ENCODE peak calls at places on chromosomes 11 and 22, in four cellular contexts. R, Z, U and O are unnamed samples.
A peak's percentile ranks its signal among the peaks of the same experiment; 100 is the strongest.

GRCh38 chr22:31630331-31631329 is 31.4 kb downstream of the PISD start:
- DNase-seq in R (no peak), Z (peak; percentile 81), U (peak; percentile 71), O (peak; percentile 88)

GRCh38 chr11:112903310-112903709 is 57.9 kb upstream of the NCAM1 start:
- DNase-seq in R (no peak), Z (no peak), U (no peak), O (no peak)

GRCh38 chr11:36305047-36305446 is 9.0 kb downstream of the PRR5L start:
- DNase-seq in U (no peak), R (no peak), Z (no peak), O (no peak)

GRCh38 chr22:24104307-24105017 is 76.8 kb upstream of the SUSD2 start:
- DNase-seq in Z (no peak), U (no peak), R (no peak), O (no peak)

GRCh38 chr11:122563761-122564160 is 91.8 kb upstream of the UBASH3B start:
- DNase-seq in R (no peak), Z (no peak), U (no peak), O (no peak)

GRCh38 chr11:63614136-63614664 is at the start of gene PLAAT3:
- DNase-seq in U (peak; percentile 77), Z (peak; percentile 23), R (no peak), O (peak; percentile 48)

GRCh38 chr11:46234261-46234660 is 43.2 kb upstream of the CREB3L1 start:
- DNase-seq in R (no peak), Z (no peak), U (no peak), O (no peak)

GRCh38 chr22:49134076-49134475 is 693.6 kb downstream of the BRD1 start:
- DNase-seq in U (no peak), R (no peak), Z (no peak), O (no peak)

GRCh38 chr11:57335343-57336110 is at the start of gene SSRP1:
- DNase-seq in U (peak; percentile 92), Z (peak; percentile 76), R (no peak), O (peak; percentile 84)

GRCh38 chr22:25645266-25645665 is 80.8 kb downstream of the GRK3 start:
- DNase-seq in Z (no peak), R (no peak), U (no peak), O (peak; percentile 22)

GRCh38 chr22:49394116-49394785 is 433.4 kb downstream of the BRD1 start:
- DNase-seq in R (no peak), Z (no peak), U (no peak), O (no peak)

GRCh38 chr22:39556970-39557811 is 13.4 kb upstream of the CACNA1I start:
- DNase-seq in U (no peak), R (no peak), Z (peak; percentile 23), O (no peak)
- TF ChIP-seq CTCF in U (no peak), R (no peak), Z (no peak), O (no peak)

DNA sequence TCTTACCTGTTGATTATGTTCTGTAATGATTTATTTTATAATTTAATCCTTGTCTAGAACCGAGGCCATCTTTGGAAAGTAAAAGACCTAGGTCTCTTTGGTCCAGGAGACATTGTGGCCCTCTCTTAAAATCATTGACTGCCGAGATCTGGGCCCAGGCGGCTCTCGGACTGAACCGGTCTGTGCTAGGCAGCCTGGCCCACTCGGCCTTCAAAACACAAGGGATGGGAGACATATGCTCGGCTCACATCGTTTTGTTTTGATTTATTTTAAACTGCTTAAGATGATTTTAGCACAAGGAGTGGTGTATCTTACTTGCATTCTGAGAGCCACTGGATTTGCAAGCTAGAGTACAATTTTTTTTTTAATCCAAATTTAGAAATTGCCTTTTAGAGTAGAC is 80.2 kb upstream of the WNT7B start:
- DNase-seq in U (peak; percentile 32), Z (no peak), R (no peak), O (peak; percentile 52)
- H3K4me3 ChIP-seq in U (peak overlapping the region; percentile 74), Z (no peak overlapping the region), R (peak overlapping the region; percentile 3), O (no peak overlapping the region)

GRCh38 chr22:29705651-29706050 is 14.2 kb upstream of the CABP7 start:
- DNase-seq in U (no peak), R (no peak), Z (no peak), O (no peak)
- TF ChIP-seq CTCF in U (no peak), R (no peak), Z (no peak), O (no peak)

GRCh38 chr11:2944953-2945756 is 15.9 kb upstream of the PHLDA2 start:
- DNase-seq in Z (no peak), U (no peak), R (peak; percentile 60), O (peak; percentile 95)
- H3K4me3 ChIP-seq in Z (no peak overlapping the region), U (no peak overlapping the region), R (peak overlapping the region; percentile 1), O (peak overlapping the region; percentile 53)

GRCh38 chr11:120112174-120112796 is 25.6 kb downstream of the TRIM29 start:
- DNase-seq in R (no peak), U (no peak), Z (no peak), O (no peak)

GRCh38 chr11:120119121-120119520 is 18.8 kb downstream of the TRIM29 start:
- DNase-seq in U (no peak), R (no peak), Z (no peak), O (no peak)

GRCh38 chr11:120117991-120118390 is 19.9 kb downstream of the TRIM29 start:
- DNase-seq in Z (no peak), R (no peak), U (no peak), O (no peak)

GRCh38 chr11:120116966-120117365 is 20.9 kb downstream of the TRIM29 start:
- DNase-seq in U (no peak), R (no peak), Z (no peak), O (no peak)

DNA sequence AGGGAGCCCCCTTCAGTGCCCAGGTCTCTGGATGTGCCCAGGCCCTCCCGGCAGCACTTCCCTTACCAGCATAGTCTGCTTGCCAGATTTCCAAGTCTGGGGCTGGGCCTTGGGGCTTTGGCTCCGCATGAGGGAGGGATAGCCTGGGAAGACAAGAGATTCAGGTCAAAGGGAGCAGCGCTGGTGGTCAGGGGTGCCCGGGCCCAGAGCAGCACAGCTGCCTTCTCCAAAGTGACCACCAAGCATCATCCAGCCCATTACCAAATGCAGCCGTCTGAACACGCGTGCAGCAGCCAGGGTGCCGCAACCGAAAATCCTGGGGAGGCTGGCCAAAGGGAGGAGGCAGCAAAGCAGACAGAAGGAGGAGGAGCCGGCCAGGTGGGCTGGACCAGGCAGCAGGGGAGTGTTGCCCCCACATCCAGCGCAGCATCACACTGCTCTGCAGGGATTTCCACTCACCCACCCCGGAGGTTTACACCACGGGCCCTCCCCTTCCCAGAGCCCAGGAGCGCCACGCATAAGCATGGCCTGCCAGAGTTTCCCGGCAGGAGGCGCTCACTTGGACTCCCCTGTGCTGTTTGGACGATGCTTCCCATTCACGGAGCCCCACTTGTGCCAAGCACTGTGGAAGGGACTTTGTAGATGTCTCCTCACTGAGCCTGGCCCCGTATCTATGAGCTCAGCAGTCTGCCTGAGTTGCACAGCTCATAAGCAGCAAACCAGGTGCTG is 22.5 kb downstream of the TRIM29 start:
- DNase-seq in Z (no peak), U (no peak), R (no peak), O (no peak)
- TF ChIP-seq CTCF in Z (no peak), U (peak; percentile 24), R (no peak), O (peak; percentile 12)

DNA sequence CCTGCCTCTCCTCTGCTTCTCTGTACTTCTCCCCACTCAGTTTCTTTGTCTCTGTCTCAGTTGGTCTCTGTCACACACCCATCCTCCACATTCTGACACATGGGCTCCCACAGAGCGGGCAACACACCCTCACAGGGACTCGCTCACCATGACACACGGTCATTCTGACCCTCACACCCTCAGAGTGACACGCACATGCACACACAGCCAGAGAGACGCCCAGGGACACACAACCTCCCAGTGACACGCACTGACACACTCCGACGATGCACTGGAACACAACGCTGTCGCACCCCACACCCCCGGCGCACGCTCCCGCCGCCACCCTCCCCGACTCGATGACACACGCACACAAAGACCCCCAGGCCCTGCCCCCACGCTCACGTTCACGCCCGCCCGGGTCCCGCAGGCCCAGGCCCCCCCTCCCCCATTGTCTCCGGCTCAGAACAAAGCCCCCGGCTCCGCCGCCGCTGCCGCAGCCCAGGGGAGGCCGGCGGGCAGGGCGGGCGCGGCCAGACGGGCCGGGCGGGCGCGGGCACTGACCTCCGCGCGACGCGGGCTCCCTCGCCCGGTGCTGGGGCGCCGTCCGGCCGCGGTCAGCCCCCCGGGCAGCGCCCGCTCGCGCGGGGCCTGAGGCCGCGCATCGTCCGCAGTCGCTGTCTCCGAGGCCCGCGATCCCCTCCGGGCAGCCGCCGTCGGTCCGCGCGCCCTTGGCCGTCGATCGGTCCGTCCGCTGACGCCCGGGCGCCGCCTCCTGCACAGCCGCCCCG is 404 bp downstream of the DCHS1 start:
- DNase-seq in Z (peak; percentile 11), U (no peak), R (no peak), O (no peak)
- H3K4me3 ChIP-seq in Z (peak overlapping the region; percentile 43), U (no peak overlapping the region), R (peak overlapping the region; percentile 40), O (peak overlapping the region; percentile 62)